ENCODE peak calls at places on chromosomes 2 and 18, in five cellular contexts. D is neural progenitor cell, T is IMR-90, Q is iPS DF 6.9, O is left lung. S is an unnamed sample. For H3K4me1, the result is how much of the 10 kb centered on the place peaks cover.

GRCh38 chr2:70985956-70986355 is 7.5 kb downstream of the ANKRD53 start:
- DNase-seq in D (no peak), Q (no peak), T (no peak), O (no peak), S (no peak)

GRCh38 chr18:27005589-27005988 is 140.1 kb upstream of the AQP4 start:
- DNase-seq in D (peak), T (no peak), Q (peak), O (no peak), S (no peak)

GRCh38 chr18:21081425-21081824 is 30.2 kb downstream of the ROCK1 start:
- DNase-seq in T (no peak), O (no peak), D (no peak), Q (no peak), S (no peak)

GRCh38 chr2:110869472-110870446 is 137.4 kb downstream of the ACOXL start:
- DNase-seq in T (peak), D (no peak), Q (no peak), O (no peak), S (no peak)

GRCh38 chr18:45602926-45603325 is 12.3 kb upstream of the SLC14A2 start:
- DNase-seq in Q (no peak), O (no peak), D (no peak), T (no peak), S (no peak)

GRCh38 chr2:207044963-207045362 is 105.6 kb downstream of the CPO start:
- DNase-seq in D (no peak), Q (no peak), T (no peak), O (no peak), S (no peak)

GRCh38 chr18:12336251-12336650 is 28.2 kb downstream of the TUBB6 start:
- DNase-seq in Q (peak), D (peak), T (no peak), O (no peak), S (no peak)

GRCh38 chr2:199261221-199261620 is 196.5 kb downstream of the SATB2 start:
- DNase-seq in D (peak), Q (no peak), T (peak), O (no peak), S (no peak)

GRCh38 chr2:43347751-43348150 is 121.3 kb upstream of the ZFP36L2 start:
- DNase-seq in D (no peak), T (no peak), Q (no peak), O (no peak), S (no peak)

GRCh38 chr2:142041105-142041504 is 89.7 kb downstream of the LRP1B start:
- DNase-seq in D (no peak), O (no peak), T (no peak), Q (no peak), S (no peak)

GRCh38 chr18:9665311-9665710 is 42.8 kb upstream of the RAB31 start:
- DNase-seq in Q (no peak), D (no peak), O (no peak), T (no peak), S (no peak)

GRCh38 chr2:218149098-218149497 is 17.7 kb downstream of the CXCR1 start:
- DNase-seq in T (no peak), Q (no peak), D (no peak), O (no peak), S (no peak)

GRCh38 chr2:15674637-15675455 is 83.2 kb downstream of the DDX1 start:
- DNase-seq in T (no peak), O (peak), Q (no peak), D (no peak), S (no peak)

GRCh38 chr2:176004925-176005324 is 2.9 kb upstream of the LNPK start:
- DNase-seq in D (no peak), T (no peak), Q (no peak), O (no peak), S (no peak)

GRCh38 chr18:1511619-1512311 is 607.1 kb downstream of the ADCYAP1 start:
- DNase-seq in Q (no peak), T (no peak), D (no peak), O (no peak), S (no peak)

GRCh38 chr2:212537311-212538155 is 1.1 kb downstream of the ERBB4 start:
- DNase-seq in T (no peak), O (peak), Q (no peak), D (peak), S (no peak)

GRCh38 chr2:109031481-109032228 is 42.6 kb upstream of the EDAR start:
- DNase-seq in T (peak), D (peak), Q (no peak), O (peak), S (peak)

GRCh38 chr2:182668671-182669070 is 47.4 kb upstream of the DNAJC10 start:
- DNase-seq in O (no peak), D (no peak), Q (no peak), T (peak), S (no peak)

GRCh38 chr2:84906900-84907714 is 1.7 kb downstream of the TMSB10 start:
- DNase-seq in O (peak), T (peak), Q (no peak), D (peak), S (peak)

GRCh38 chr18:49813071-49813320 is 337 bp downstream of the ACAA2 start:
- DNase-seq in Q (no peak), T (peak), O (peak), D (peak), S (no peak)

GRCh38 chr2:21787931-21788330 is 664.2 kb downstream of the TDRD15 start:
- DNase-seq in T (peak), O (no peak), Q (no peak), D (no peak), S (no peak)

GRCh38 chr2:228655341-228655740 is 473.9 kb upstream of the SPHKAP start:
- DNase-seq in O (no peak), Q (no peak), D (no peak), T (peak), S (no peak)

GRCh38 chr18:43563780-43564179 is 286.5 kb upstream of the SYT4 start:
- DNase-seq in D (peak), T (peak), Q (peak), O (no peak), S (no peak)

GRCh38 chr2:26178746-26179436 is 6.0 kb downstream of the GAREM2 start:
- DNase-seq in D (peak), Q (no peak), T (no peak), O (no peak), S (no peak)

GRCh38 chr2:204251977-204252376 is 293.3 kb upstream of the PARD3B start:
- DNase-seq in T (no peak), D (no peak), O (no peak), Q (no peak), S (no peak)

GRCh38 chr18:46891742-46892214 is 25.5 kb downstream of the PIAS2 start:
- DNase-seq in Q (no peak), D (no peak), T (no peak), O (no peak), S (no peak)

GRCh38 chr2:71605781-71606241 is 152.4 kb downstream of the DYSF start:
- DNase-seq in T (no peak), D (no peak), Q (no peak), O (peak), S (no peak)

GRCh38 chr2:40178971-40179370 is 272.9 kb downstream of the SLC8A1 start:
- DNase-seq in D (no peak), T (peak), Q (no peak), O (no peak), S (no peak)

GRCh38 chr18:43501099-43501498 is 223.8 kb upstream of the SYT4 start:
- DNase-seq in O (no peak), D (no peak), T (no peak), Q (no peak), S (no peak)

GRCh38 chr2:237627463-237628321 is at the start of gene LRRFIP1:
- DNase-seq in D (peak), Q (no peak), T (no peak), O (no peak), S (no peak)

GRCh38 chr2:236728916-236729670 is 159.5 kb downstream of the ACKR3 start:
- DNase-seq in O (no peak), Q (no peak), T (no peak), D (no peak), S (no peak)

GRCh38 chr2:118667366-118667765 is 180.1 kb downstream of the EN1 start:
- DNase-seq in O (no peak), D (no peak), Q (no peak), T (no peak), S (no peak)

GRCh38 chr18:5237083-5237722 is 40.1 kb upstream of the AKAIN1 start:
- DNase-seq in Q (no peak), T (peak), D (no peak), O (no peak), S (no peak)
- H3K27ac ChIP-seq in Q (no peak), T (peak), D (peak), O (peak), S (peak)

GRCh38 chr2:33056170-33056569 is 109.4 kb downstream of the LTBP1 start:
- DNase-seq in T (no peak), O (no peak), D (no peak), Q (no peak), S (no peak)

GRCh38 chr2:33060405-33060804 is 113.7 kb downstream of the LTBP1 start:
- DNase-seq in T (no peak), O (no peak), Q (no peak), D (no peak), S (no peak)

GRCh38 chr2:33062665-33063249 is 116.0 kb downstream of the LTBP1 start:
- DNase-seq in D (no peak), Q (no peak), T (peak), O (no peak), S (no peak)

GRCh38 chr2:33059452-33060156 is 112.9 kb downstream of the LTBP1 start:
- DNase-seq in D (peak), Q (no peak), O (no peak), T (no peak), S (no peak)

GRCh38 chr2:33058716-33059451 is 112.1 kb downstream of the LTBP1 start:
- DNase-seq in T (no peak), O (no peak), D (no peak), Q (no peak), S (no peak)
- H3K4me3 ChIP-seq in T (no peak), O (no peak), D (no peak), Q (no peak), S (no peak)

GRCh38 chr2:42107249-42108042 is 59.6 kb downstream of the PKDCC start:
- DNase-seq in O (no peak), T (no peak), D (no peak), Q (no peak), S (no peak)
- H3K4me1 ChIP-seq in O (half or more), T (under half), D (under half), Q (under half), S (half or more)

GRCh38 chr2:106195996-106196395 is 1.9 kb upstream of the UXS1 start:
- DNase-seq in Q (no peak), O (no peak), D (no peak), T (no peak), S (no peak)

GRCh38 chr2:106193491-106193976 is 567 bp downstream of the UXS1 start:
- DNase-seq in T (no peak), Q (no peak), D (peak), O (peak), S (no peak)

GRCh38 chr2:106195456-106195855 is 1.4 kb upstream of the UXS1 start:
- DNase-seq in D (no peak), O (no peak), Q (no peak), T (no peak), S (no peak)

GRCh38 chr2:106192752-106193490 is 1.2 kb downstream of the UXS1 start:
- DNase-seq in Q (no peak), T (peak), O (peak), D (peak), S (peak)

GRCh38 chr2:106193977-106194778 is at the start of gene UXS1:
- DNase-seq in O (peak), D (peak), T (peak), Q (peak), S (peak)
- H3K27ac ChIP-seq in O (peak), D (no peak), T (peak), Q (no peak), S (peak)

DNA sequence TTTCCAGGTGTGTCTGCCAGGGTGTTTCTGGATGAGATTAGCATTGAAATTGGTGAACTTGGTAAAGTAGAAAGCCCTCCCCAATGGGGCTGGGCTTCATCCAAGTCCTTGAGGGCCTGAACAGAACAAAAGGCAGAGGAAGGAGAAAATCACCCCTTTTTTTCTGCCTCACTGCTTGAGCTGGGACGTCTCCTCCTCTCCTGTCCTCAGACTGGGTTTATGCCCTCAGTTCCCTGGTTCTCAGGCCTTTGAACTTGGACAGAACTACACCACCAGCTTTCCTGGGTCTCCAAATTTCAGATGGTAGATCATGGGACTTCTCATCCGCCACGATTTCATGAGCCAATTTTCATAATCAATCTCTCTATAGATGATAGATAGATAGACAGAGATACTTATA is 53.7 kb upstream of the BIN1 start:
- DNase-seq in O (no peak), T (no peak), D (no peak), Q (no peak), S (no peak)
- H3K4me3 ChIP-seq in O (no peak), T (no peak), D (no peak), Q (no peak), S (no peak)

GRCh38 chr2:233976690-233977294 is 59.6 kb downstream of the TRPM8 start:
- DNase-seq in Q (no peak), O (no peak), T (peak), D (peak), S (no peak)

GRCh38 chr2:233976087-233976486 is 58.9 kb downstream of the TRPM8 start:
- DNase-seq in Q (no peak), T (no peak), D (no peak), O (no peak), S (no peak)

GRCh38 chr2:233973786-233974185 is 56.6 kb downstream of the TRPM8 start:
- DNase-seq in O (no peak), Q (no peak), D (no peak), T (no peak), S (no peak)

GRCh38 chr2:233972941-233973575 is 55.9 kb downstream of the TRPM8 start:
- DNase-seq in D (no peak), Q (no peak), O (no peak), T (no peak), S (no peak)

GRCh38 chr2:233974530-233975071 is 57.4 kb downstream of the TRPM8 start:
- DNase-seq in O (peak), D (no peak), T (peak), Q (no peak), S (no peak)
- H3K4me1 ChIP-seq in O (under half), D (under half), T (under half), Q (under half), S (under half)

GRCh38 chr2:61537590-61538178 is 472 bp downstream of the XPO1 start:
- DNase-seq in D (no peak), Q (no peak), O (no peak), T (no peak), S (no peak)

GRCh38 chr2:61536086-61536722 is 2.0 kb downstream of the XPO1 start:
- DNase-seq in T (peak), D (no peak), O (no peak), Q (no peak), S (no peak)

GRCh38 chr2:61536723-61537581 is 1.2 kb downstream of the XPO1 start:
- DNase-seq in D (peak), O (peak), T (peak), Q (peak), S (peak)

GRCh38 chr2:61535449-61535848 is 2.7 kb downstream of the XPO1 start:
- DNase-seq in Q (no peak), O (no peak), T (no peak), D (no peak), S (no peak)

GRCh38 chr2:61534926-61535325 is 3.2 kb downstream of the XPO1 start:
- DNase-seq in T (peak), O (no peak), Q (no peak), D (no peak), S (no peak)
- H3K27ac ChIP-seq in T (no peak), O (peak), Q (no peak), D (no peak), S (no peak)

DNA sequence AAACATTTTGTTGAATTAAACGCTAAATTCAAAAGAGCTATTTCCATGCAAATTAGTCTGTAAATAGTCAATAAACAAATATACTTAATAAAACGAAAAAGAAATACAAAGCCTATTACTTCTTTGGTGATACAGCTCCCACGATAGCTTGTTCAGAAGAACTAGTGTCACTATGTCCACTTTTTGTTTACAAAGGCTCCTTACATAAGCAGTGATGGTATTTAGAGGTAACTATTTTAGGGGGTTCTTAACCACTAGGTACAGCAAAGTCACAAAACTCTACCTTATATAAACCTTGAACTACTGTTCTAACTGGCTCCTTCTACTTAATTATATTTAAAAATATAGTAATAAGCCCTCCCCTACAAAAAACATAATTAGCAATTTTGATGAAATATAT is 21.9 kb downstream of the ALS2 start:
- DNase-seq in O (no peak), T (no peak), D (no peak), Q (no peak), S (no peak)
- H3K4me3 ChIP-seq in O (no peak), T (no peak), D (no peak), Q (no peak), S (no peak)

DNA sequence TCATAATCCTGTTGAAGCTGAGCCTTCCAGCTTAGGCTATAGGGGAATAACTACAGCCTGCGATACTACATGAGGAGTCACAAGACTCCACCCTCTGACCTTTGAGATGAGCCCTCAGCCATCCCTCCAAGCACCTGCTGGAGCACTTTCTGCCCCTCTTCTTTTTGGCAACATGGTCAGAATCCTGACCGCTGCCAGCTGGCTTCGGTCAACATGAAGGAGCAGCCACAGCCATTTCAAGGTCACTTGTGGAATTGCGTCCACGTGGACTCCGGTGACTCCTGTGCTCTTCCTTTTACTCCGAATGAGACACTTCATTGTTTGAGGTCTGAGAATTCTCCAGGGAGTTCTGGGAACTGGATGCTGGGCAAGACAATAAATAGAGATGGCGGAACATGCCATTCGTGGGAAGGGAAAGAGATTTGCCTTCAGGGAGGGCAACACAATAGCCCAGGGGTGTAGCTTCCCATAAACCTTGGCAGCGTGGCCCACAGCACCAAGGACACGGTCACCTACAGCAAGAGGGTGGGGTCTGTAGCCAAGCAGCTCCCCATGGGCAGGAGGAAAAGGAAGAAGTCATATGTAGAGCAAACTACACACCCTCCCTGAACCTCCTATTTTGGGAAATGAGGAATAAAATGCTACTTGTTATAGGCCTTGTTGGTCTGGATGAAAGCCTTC is 73.3 kb upstream of the PPP1CB start:
- DNase-seq in Q (no peak), D (no peak), T (no peak), O (no peak), S (no peak)
- H3K4me1 ChIP-seq in Q (under half), D (under half), T (under half), O (under half), S (under half)

S was measured in effector memory CD4-positive, alpha-beta T cell.